ENCODE peak calls at places on chromosomes 3 and 15, in seven cellular contexts. P, U, G, N, T, Y and H are unnamed samples.

GRCh38 chr3:38538773-38539353 is 42.7 kb downstream of the EXOG start:
- DNase-seq in P (no peak), U (no peak), G (no peak), N (no peak), T (no peak), Y (no peak), H (no peak)

GRCh38 chr3:101615525-101615924 is 41.5 kb downstream of the PCNP start:
- DNase-seq in P (no peak), U (no peak), G (no peak), N (no peak), T (no peak), Y (no peak), H (no peak)

GRCh38 chr15:42319206-42319605 is 40.1 kb upstream of the CAPN3 start:
- DNase-seq in P (no peak), U (no peak), G (no peak), N (no peak), T (no peak), Y (no peak), H (no peak)

GRCh38 chr3:187750041-187750512 is 4.8 kb upstream of the BCL6 start:
- DNase-seq in P (peak; percentile 83), U (no peak), G (peak; percentile 78), N (peak; percentile 58), T (no peak), Y (no peak), H (no peak)

GRCh38 chr15:100278596-100279380 is 63.0 kb downstream of the ADAMTS17 start:
- DNase-seq in P (no peak), U (no peak), G (no peak), N (no peak), T (no peak), Y (no peak), H (no peak)

GRCh38 chr3:171807129-171807675 is 3.1 kb downstream of the PLD1 start:
- DNase-seq in P (no peak), U (no peak), G (no peak), N (no peak), T (no peak), Y (no peak), H (no peak)

GRCh38 chr3:172125963-172126403 is 86.6 kb downstream of the FNDC3B start:
- DNase-seq in P (peak; percentile 62), U (no peak), G (peak; percentile 61), N (no peak), T (no peak), Y (no peak), H (no peak)

GRCh38 chr3:11641683-11642407 is 1.9 kb downstream of the VGLL4 start:
- DNase-seq in P (no peak), U (no peak), G (peak; percentile 77), N (peak; percentile 48), T (no peak), Y (no peak), H (no peak)

GRCh38 chr3:111737712-111738097 is 121.4 kb upstream of the PHLDB2 start:
- DNase-seq in P (no peak), U (no peak), G (peak; percentile 100), N (no peak), T (no peak), Y (no peak), H (no peak)

GRCh38 chr15:38252481-38253311 is at the start of gene SPRED1:
- DNase-seq in P (peak; percentile 70), U (no peak), G (peak; percentile 72), N (peak; percentile 27), T (peak; percentile 1), Y (peak; percentile 21), H (peak; percentile 41)

GRCh38 chr3:188244395-188244861 is 90.5 kb downstream of the LPP start:
- DNase-seq in P (no peak), U (no peak), G (no peak), N (no peak), T (no peak), Y (no peak), H (no peak)

GRCh38 chr3:157290761-157291160 is 130.8 kb upstream of the CCNL1 start:
- DNase-seq in P (no peak), U (no peak), G (peak; percentile 89), N (no peak), T (no peak), Y (no peak), H (no peak)

GRCh38 chr3:141489184-141489583 is 2.4 kb downstream of the RASA2 start:
- DNase-seq in P (no peak), U (no peak), G (no peak), N (no peak), T (no peak), Y (peak; percentile 17), H (no peak)

GRCh38 chr3:128100126-128100525 is 23.5 kb downstream of the RUVBL1 start:
- DNase-seq in P (no peak), U (no peak), G (no peak), N (no peak), T (no peak), Y (no peak), H (no peak)

GRCh38 chr3:197028711-197029510 is 706 bp downstream of the MELTF start:
- DNase-seq in P (peak; percentile 36), U (no peak), G (no peak), N (peak; percentile 63), T (no peak), Y (no peak), H (no peak)

GRCh38 chr15:91787198-91787597 is 66.3 kb upstream of the SLCO3A1 start:
- DNase-seq in P (no peak), U (peak; percentile 20), G (no peak), N (no peak), T (no peak), Y (no peak), H (no peak)

GRCh38 chr3:169118666-169119370 is 544.7 kb downstream of the MECOM start:
- DNase-seq in P (no peak), U (peak; percentile 83), G (peak; percentile 35), N (no peak), T (no peak), Y (no peak), H (no peak)